ENCODE peak calls at places on chromosome 14, in six cellular contexts. One of them, this sample, is unnamed. For H3K4me1, the result is how much of the 10 kb centered on the place peaks cover.

GRCh38 chr14:93002851-93003298 is 79.9 kb downstream of the CHGA start:
- DNase-seq in spleen: no peak
- DNase-seq in prostate gland: no peak
- DNase-seq in K562: no peak
- DNase-seq in HepG2: peak
- DNase-seq in adrenal gland: no peak
- DNase-seq in this sample: no peak

GRCh38 chr14:91861091-91861490 is 6.2 kb downstream of the TC2N start:
- DNase-seq in spleen: no peak
- DNase-seq in prostate gland: no peak
- DNase-seq in K562: no peak
- DNase-seq in HepG2: no peak
- DNase-seq in adrenal gland: no peak
- DNase-seq in this sample: no peak

GRCh38 chr14:67285876-67286452 is 44.7 kb downstream of the PALS1 start:
- DNase-seq in spleen: no peak
- DNase-seq in prostate gland: no peak
- DNase-seq in K562: peak
- DNase-seq in HepG2: peak
- DNase-seq in adrenal gland: no peak
- DNase-seq in this sample: no peak

GRCh38 chr14:83779266-83779665 is 1750.7 kb upstream of the FLRT2 start:
- DNase-seq in spleen: no peak
- DNase-seq in prostate gland: no peak
- DNase-seq in K562: no peak
- DNase-seq in HepG2: no peak
- DNase-seq in adrenal gland: no peak
- DNase-seq in this sample: no peak

GRCh38 chr14:26548431-26548830 is 49.4 kb downstream of the NOVA1 start:
- DNase-seq in spleen: no peak
- DNase-seq in prostate gland: no peak
- DNase-seq in K562: no peak
- DNase-seq in HepG2: no peak
- DNase-seq in adrenal gland: no peak
- DNase-seq in this sample: no peak

GRCh38 chr14:100771121-100771800 is 44.6 kb downstream of the DLK1 start:
- DNase-seq in spleen: peak
- DNase-seq in prostate gland: no peak
- DNase-seq in K562: peak
- DNase-seq in HepG2: peak
- DNase-seq in adrenal gland: peak
- DNase-seq in this sample: no peak

GRCh38 chr14:54652890-54653201 is 85.9 kb downstream of the SAMD4A start:
- DNase-seq in spleen: no peak
- DNase-seq in prostate gland: no peak
- DNase-seq in K562: no peak
- DNase-seq in HepG2: no peak
- DNase-seq in adrenal gland: no peak
- DNase-seq in this sample: no peak

GRCh38 chr14:35821546-35822411 is 4.4 kb upstream of the BRMS1L start:
- DNase-seq in spleen: no peak
- DNase-seq in prostate gland: no peak
- DNase-seq in K562: peak
- DNase-seq in HepG2: peak
- DNase-seq in adrenal gland: no peak
- DNase-seq in this sample: no peak

GRCh38 chr14:94005324-94005723 is 8.2 kb downstream of the CCDC197 start:
- DNase-seq in spleen: no peak
- DNase-seq in prostate gland: no peak
- DNase-seq in K562: peak
- DNase-seq in HepG2: no peak
- DNase-seq in adrenal gland: no peak
- DNase-seq in this sample: no peak

GRCh38 chr14:75977544-75977943 is 4.3 kb downstream of the TGFB3 start:
- DNase-seq in spleen: no peak
- DNase-seq in prostate gland: no peak
- DNase-seq in K562: no peak
- DNase-seq in HepG2: no peak
- DNase-seq in adrenal gland: no peak
- DNase-seq in this sample: no peak

GRCh38 chr14:52025310-52025709 is 36.0 kb downstream of the RTRAF start:
- DNase-seq in spleen: no peak
- DNase-seq in prostate gland: no peak
- DNase-seq in K562: no peak
- DNase-seq in HepG2: no peak
- DNase-seq in adrenal gland: no peak
- DNase-seq in this sample: no peak

GRCh38 chr14:101022121-101022520 is 118.6 kb upstream of the RTL1 start:
- DNase-seq in spleen: peak
- DNase-seq in prostate gland: no peak
- DNase-seq in K562: no peak
- DNase-seq in HepG2: no peak
- DNase-seq in adrenal gland: peak
- DNase-seq in this sample: no peak

GRCh38 chr14:48586099-48586498 is 910.7 kb upstream of the MDGA2 start:
- DNase-seq in spleen: no peak
- DNase-seq in prostate gland: no peak
- DNase-seq in K562: no peak
- DNase-seq in HepG2: no peak
- DNase-seq in adrenal gland: no peak
- DNase-seq in this sample: no peak

GRCh38 chr14:99158150-99158549 is 113.8 kb downstream of the BCL11B start:
- DNase-seq in spleen: no peak
- DNase-seq in prostate gland: no peak
- DNase-seq in K562: no peak
- DNase-seq in HepG2: no peak
- DNase-seq in adrenal gland: peak
- DNase-seq in this sample: no peak

GRCh38 chr14:85332401-85332800 is 197.5 kb upstream of the FLRT2 start:
- DNase-seq in spleen: no peak
- DNase-seq in prostate gland: no peak
- DNase-seq in K562: no peak
- DNase-seq in HepG2: no peak
- DNase-seq in adrenal gland: no peak
- DNase-seq in this sample: no peak

GRCh38 chr14:80621701-80622100 is 319.8 kb downstream of the CEP128 start:
- DNase-seq in spleen: no peak
- DNase-seq in prostate gland: no peak
- DNase-seq in K562: no peak
- DNase-seq in HepG2: peak
- DNase-seq in adrenal gland: no peak
- DNase-seq in this sample: no peak

DNA sequence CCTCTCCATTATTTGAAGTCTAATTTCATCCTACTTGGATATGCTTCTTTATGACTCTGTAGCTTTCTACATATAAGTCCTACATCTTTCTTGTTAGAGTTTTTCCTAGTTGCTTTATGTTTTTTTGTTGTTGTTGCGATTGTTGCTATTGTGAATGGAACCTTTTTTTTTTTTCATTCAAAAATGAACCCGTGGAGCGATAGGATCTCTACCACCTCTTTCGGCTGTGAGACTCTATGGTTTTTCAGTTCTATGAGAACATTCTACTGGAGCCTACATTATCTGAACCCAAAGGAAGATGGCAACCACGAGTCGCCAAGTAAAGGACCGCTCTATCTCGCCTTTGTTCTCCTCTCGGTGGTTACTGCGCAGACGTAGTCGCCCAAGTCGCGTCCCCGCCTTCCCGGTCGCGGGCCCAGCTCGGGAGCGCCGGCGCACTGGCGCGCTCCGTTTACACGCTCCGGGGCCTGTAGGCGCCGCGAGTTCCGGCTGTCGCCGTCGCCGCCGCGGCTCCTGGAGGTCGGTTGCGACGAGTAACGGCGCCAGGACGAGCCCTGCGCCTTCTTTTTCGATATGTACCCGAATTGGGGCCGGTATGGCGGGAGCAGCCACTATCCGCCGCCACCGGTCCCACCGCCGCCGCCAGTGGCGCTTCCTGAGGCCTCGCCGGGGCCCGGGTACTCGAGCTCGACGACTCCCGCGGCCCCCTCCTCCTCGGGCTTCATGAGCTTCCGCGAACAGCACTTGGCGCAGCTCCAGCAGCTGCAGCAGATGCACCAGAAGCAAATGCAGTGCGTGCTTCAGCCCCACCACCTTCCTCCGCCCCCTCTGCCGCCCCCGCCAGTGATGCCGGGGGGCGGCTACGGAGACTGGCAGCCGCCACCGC is at the start of gene YLPM1:
- DNase-seq in spleen: peak
- DNase-seq in prostate gland: peak
- DNase-seq in K562: peak
- DNase-seq in HepG2: peak
- DNase-seq in adrenal gland: peak
- DNase-seq in this sample: peak
- TF ChIP-seq POLR2A in spleen: peak
- TF ChIP-seq POLR2A in prostate gland: peak
- TF ChIP-seq POLR2A in K562: peak
- TF ChIP-seq POLR2A in HepG2: peak
- TF ChIP-seq POLR2A in adrenal gland: peak
- TF ChIP-seq POLR2A in this sample: no peak

DNA sequence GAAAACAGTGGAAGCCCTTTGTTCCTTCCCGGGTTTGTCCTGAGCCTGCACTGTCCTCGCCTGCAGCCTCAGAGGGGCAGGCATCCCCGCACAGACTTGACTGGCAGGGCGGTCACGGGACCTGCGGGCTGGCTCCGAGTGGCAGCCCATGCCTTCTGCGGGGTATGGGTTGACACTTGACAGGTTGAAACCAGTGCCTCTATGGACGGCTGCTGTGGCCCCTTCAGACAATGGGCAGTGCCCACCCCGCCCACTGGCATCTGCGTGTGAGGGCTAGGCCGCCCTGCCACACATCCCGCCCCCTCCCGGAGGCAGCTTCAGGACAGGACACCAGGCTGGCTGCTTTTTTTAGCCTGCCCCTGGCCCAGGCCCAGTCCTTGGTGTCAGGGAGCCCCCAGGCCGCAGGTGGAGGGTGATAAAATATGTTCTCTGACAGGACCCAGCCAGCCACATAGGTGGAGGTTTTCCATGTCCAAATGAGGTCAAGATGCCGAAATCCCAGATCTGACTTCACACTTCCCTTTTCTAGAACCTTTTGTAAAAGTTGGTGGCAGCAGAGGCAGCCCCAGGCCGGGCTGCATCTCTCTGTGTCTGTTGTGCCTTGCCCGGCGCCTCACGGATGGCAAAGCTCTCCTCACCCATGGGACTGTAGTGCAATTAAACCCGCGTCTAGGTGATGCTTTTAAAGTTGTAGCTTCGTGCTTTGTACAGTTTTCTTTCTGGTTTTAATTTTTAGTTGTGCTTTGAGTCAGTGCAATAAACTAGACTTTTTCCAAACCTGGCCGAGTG is 10.0 kb downstream of the ANKRD9 start:
- DNase-seq in spleen: no peak
- DNase-seq in prostate gland: no peak
- DNase-seq in K562: no peak
- DNase-seq in HepG2: no peak
- DNase-seq in adrenal gland: no peak
- DNase-seq in this sample: no peak
- H3K27ac ChIP-seq in spleen: no peak
- H3K27ac ChIP-seq in prostate gland: peak
- H3K27ac ChIP-seq in K562: peak
- H3K27ac ChIP-seq in HepG2: no peak
- H3K27ac ChIP-seq in adrenal gland: no peak
- H3K27ac ChIP-seq in this sample: peak

GRCh38 chr14:90298230-90298629 is 33.5 kb downstream of the NRDE2 start:
- DNase-seq in spleen: no peak
- DNase-seq in prostate gland: no peak
- DNase-seq in K562: no peak
- DNase-seq in HepG2: no peak
- DNase-seq in adrenal gland: no peak
- DNase-seq in this sample: no peak

GRCh38 chr14:90294872-90295271 is 36.9 kb downstream of the NRDE2 start:
- DNase-seq in spleen: no peak
- DNase-seq in prostate gland: no peak
- DNase-seq in K562: no peak
- DNase-seq in HepG2: no peak
- DNase-seq in adrenal gland: peak
- DNase-seq in this sample: no peak

GRCh38 chr14:90293766-90294471 is 37.6 kb downstream of the PSMC1 start:
- DNase-seq in spleen: no peak
- DNase-seq in prostate gland: no peak
- DNase-seq in K562: no peak
- DNase-seq in HepG2: no peak
- DNase-seq in adrenal gland: peak
- DNase-seq in this sample: no peak

GRCh38 chr14:90299408-90299807 is 32.3 kb downstream of the NRDE2 start:
- DNase-seq in spleen: peak
- DNase-seq in prostate gland: no peak
- DNase-seq in K562: no peak
- DNase-seq in HepG2: no peak
- DNase-seq in adrenal gland: no peak
- DNase-seq in this sample: peak

GRCh38 chr14:90295870-90296516 is 35.7 kb downstream of the NRDE2 start:
- DNase-seq in spleen: no peak
- DNase-seq in prostate gland: no peak
- DNase-seq in K562: no peak
- DNase-seq in HepG2: no peak
- DNase-seq in adrenal gland: no peak
- DNase-seq in this sample: no peak
- H3K4me1 ChIP-seq in spleen: under half
- H3K4me1 ChIP-seq in prostate gland: under half
- H3K4me1 ChIP-seq in K562: under half
- H3K4me1 ChIP-seq in HepG2: under half
- H3K4me1 ChIP-seq in adrenal gland: under half
- H3K4me1 ChIP-seq in this sample: under half

GRCh38 chr14:69845050-69845581 is 34.1 kb upstream of the SMOC1 start:
- DNase-seq in spleen: no peak
- DNase-seq in prostate gland: no peak
- DNase-seq in K562: no peak
- DNase-seq in HepG2: no peak
- DNase-seq in adrenal gland: no peak
- DNase-seq in this sample: no peak

GRCh38 chr14:69842671-69843407 is 36.4 kb upstream of the SMOC1 start:
- DNase-seq in spleen: no peak
- DNase-seq in prostate gland: no peak
- DNase-seq in K562: no peak
- DNase-seq in HepG2: no peak
- DNase-seq in adrenal gland: no peak
- DNase-seq in this sample: no peak

GRCh38 chr14:69848156-69848555 is 31.1 kb upstream of the SMOC1 start:
- DNase-seq in spleen: no peak
- DNase-seq in prostate gland: no peak
- DNase-seq in K562: no peak
- DNase-seq in HepG2: peak
- DNase-seq in adrenal gland: no peak
- DNase-seq in this sample: no peak

GRCh38 chr14:69844171-69844570 is 35.0 kb upstream of the SMOC1 start:
- DNase-seq in spleen: no peak
- DNase-seq in prostate gland: no peak
- DNase-seq in K562: no peak
- DNase-seq in HepG2: no peak
- DNase-seq in adrenal gland: no peak
- DNase-seq in this sample: no peak

DNA sequence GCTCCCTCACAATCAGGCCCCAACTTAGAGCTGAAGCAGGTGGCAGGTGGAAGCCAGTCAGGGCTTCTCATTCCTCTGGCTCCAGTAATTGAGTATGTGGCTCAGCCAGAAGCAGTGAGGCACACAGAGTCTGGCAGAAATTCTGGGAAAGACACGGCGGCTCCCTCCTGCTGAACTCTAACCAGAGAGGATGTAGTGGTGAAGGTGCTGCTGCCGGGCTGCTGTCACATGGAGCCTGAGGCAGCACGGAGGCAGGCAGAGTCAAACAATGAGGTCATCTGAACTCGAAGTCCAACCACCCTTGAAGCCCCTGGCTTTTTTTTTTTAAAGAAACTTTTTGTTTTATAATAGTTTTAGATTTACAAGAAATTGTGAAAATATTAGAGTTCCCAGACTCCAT is 33.4 kb upstream of the SMOC1 start:
- DNase-seq in spleen: no peak
- DNase-seq in prostate gland: no peak
- DNase-seq in K562: no peak
- DNase-seq in HepG2: peak
- DNase-seq in adrenal gland: peak
- DNase-seq in this sample: no peak
- TF ChIP-seq POLR2A in spleen: no peak
- TF ChIP-seq POLR2A in prostate gland: no peak
- TF ChIP-seq POLR2A in K562: no peak
- TF ChIP-seq POLR2A in HepG2: peak
- TF ChIP-seq POLR2A in adrenal gland: no peak
- TF ChIP-seq POLR2A in this sample: no peak